ENCODE peak calls at places on chromosome 2, in five cellular contexts. C is Caki2, G is HT-29, M is fibroblast of the conjunctiva, O is hippocampal formation. I is an unnamed sample.

GRCh38 chr2:186201371-186201770 is 284.7 kb upstream of the ZC3H15 start:
- DNase-seq in G (no peak), O (no peak), M (no peak), C (no peak), I (no peak)

GRCh38 chr2:219104107-219105050 is 43.7 kb upstream of the IHH start:
- DNase-seq in O (no peak), G (peak; percentile 65), M (peak; percentile 14), C (no peak), I (no peak)

GRCh38 chr2:207256476-207257207 is 90.9 kb upstream of the KLF7 start:
- DNase-seq in O (peak; percentile 31), C (no peak), M (no peak), G (no peak), I (no peak)

GRCh38 chr2:205858781-205859478 is 176.6 kb downstream of the NRP2 start:
- DNase-seq in G (no peak), M (no peak), O (no peak), C (peak; percentile 75), I (no peak)

GRCh38 chr2:146246017-146246733 is 1598.7 kb upstream of the ACVR2A start:
- DNase-seq in M (peak; percentile 10), C (no peak), O (no peak), G (no peak), I (no peak)

GRCh38 chr2:24893934-24894333 is 26.1 kb downstream of the ADCY3 start:
- DNase-seq in C (no peak), G (no peak), M (no peak), O (no peak), I (no peak)

GRCh38 chr2:12397861-12398260 is 318.9 kb upstream of the TRIB2 start:
- DNase-seq in M (no peak), C (no peak), O (no peak), G (no peak), I (no peak)

GRCh38 chr2:1618191-1618961 is 125.9 kb downstream of the PXDN start:
- DNase-seq in C (no peak), O (no peak), G (no peak), M (no peak), I (no peak)

GRCh38 chr2:145563752-145564615 is 1044.1 kb upstream of the ZEB2 start:
- DNase-seq in C (no peak), G (no peak), M (no peak), O (no peak), I (no peak)

GRCh38 chr2:112074506-112074905 is 19.4 kb downstream of the TMEM87B start:
- DNase-seq in M (no peak), C (no peak), G (no peak), O (no peak), I (no peak)

GRCh38 chr2:53987336-53987921 is 16.6 kb upstream of the PSME4 start:
- DNase-seq in O (no peak), M (no peak), G (peak; percentile 27), C (no peak), I (no peak)

GRCh38 chr2:203484266-203485112 is 50.6 kb downstream of the RAPH1 start:
- DNase-seq in O (peak; percentile 13), C (peak; percentile 18), G (peak; percentile 72), M (peak; percentile 29), I (peak; percentile 33)

GRCh38 chr2:238817382-238817781 is 30.5 kb upstream of the TWIST2 start:
- DNase-seq in G (no peak), C (no peak), M (no peak), O (no peak), I (no peak)

GRCh38 chr2:124699001-124699565 is 674.0 kb downstream of the CNTNAP5 start:
- DNase-seq in G (no peak), M (no peak), C (no peak), O (no peak), I (no peak)

GRCh38 chr2:195531754-195532153 is 125.3 kb upstream of the SLC39A10 start:
- DNase-seq in C (peak; percentile 74), G (no peak), O (no peak), M (no peak), I (no peak)

GRCh38 chr2:37629529-37629928 is 41.9 kb downstream of the CDC42EP3 start:
- DNase-seq in G (no peak), M (no peak), O (no peak), C (no peak), I (no peak)

GRCh38 chr2:100246163-100247145 is 75.8 kb downstream of the LONRF2 start:
- DNase-seq in C (no peak), M (no peak), G (peak; percentile 44), O (no peak), I (no peak)

GRCh38 chr2:113274427-113274826 is 4.3 kb downstream of the PAX8 start:
- DNase-seq in O (no peak), G (no peak), M (no peak), C (peak; percentile 54), I (no peak)

GRCh38 chr2:173119069-173119807 is 43.6 kb downstream of the MAP3K20 start:
- DNase-seq in C (no peak), M (peak; percentile 21), G (no peak), O (no peak), I (peak; percentile 20)

GRCh38 chr2:62719757-62720156 is 14.2 kb downstream of the EHBP1 start:
- DNase-seq in G (no peak), O (no peak), M (no peak), C (no peak), I (no peak)

GRCh38 chr2:218879881-218880748 is 537 bp upstream of the WNT10A start:
- DNase-seq in C (no peak), G (peak; percentile 60), O (no peak), M (no peak), I (peak; percentile 46)

GRCh38 chr2:200364142-200364541 is 57.6 kb downstream of the SPATS2L start:
- DNase-seq in O (no peak), M (no peak), G (no peak), C (no peak), I (no peak)

GRCh38 chr2:242046184-242046826 is 176.8 kb downstream of the RTP5 start:
- DNase-seq in O (no peak), C (no peak), G (no peak), M (no peak), I (no peak)

GRCh38 chr2:42025151-42025582 is 22.7 kb upstream of the PKDCC start:
- DNase-seq in O (no peak), C (no peak), M (peak; percentile 28), G (no peak), I (no peak)

GRCh38 chr2:98886066-98886554 is 49.9 kb downstream of the CRACDL start:
- DNase-seq in G (no peak), O (no peak), C (no peak), M (no peak), I (no peak)

I was measured in colonic mucosa.